ENCODE peak calls at places on chromosome 12, in seven cellular contexts. One of them, this sample, is unnamed.

GRCh38 chr12:45730842-45731336 is 1.4 kb downstream of the ARID2 start:
- DNase-seq in stimulated activated naive CD4-positive, alpha-beta T cell: no peak
- DNase-seq in aorta: no peak
- DNase-seq in amniotic stem cell: no peak
- DNase-seq in tibial artery: no peak
- DNase-seq in HCT116: no peak
- DNase-seq in cardiac fibroblast: peak; percentile 48
- DNase-seq in this sample: no peak

GRCh38 chr12:130186101-130186465 is 23.8 kb downstream of the FZD10 start:
- DNase-seq in cardiac fibroblast: no peak
- DNase-seq in stimulated activated naive CD4-positive, alpha-beta T cell: no peak
- DNase-seq in amniotic stem cell: no peak
- DNase-seq in tibial artery: no peak
- DNase-seq in aorta: no peak
- DNase-seq in HCT116: no peak
- DNase-seq in this sample: no peak

GRCh38 chr12:104784592-104784991 is 173.5 kb downstream of the SLC41A2 start:
- DNase-seq in HCT116: no peak
- DNase-seq in cardiac fibroblast: no peak
- DNase-seq in tibial artery: no peak
- DNase-seq in aorta: no peak
- DNase-seq in stimulated activated naive CD4-positive, alpha-beta T cell: no peak
- DNase-seq in amniotic stem cell: peak; percentile 2
- DNase-seq in this sample: no peak

GRCh38 chr12:32183646-32184045 is 77.0 kb downstream of the BICD1 start:
- DNase-seq in cardiac fibroblast: no peak
- DNase-seq in aorta: no peak
- DNase-seq in HCT116: no peak
- DNase-seq in tibial artery: no peak
- DNase-seq in amniotic stem cell: no peak
- DNase-seq in stimulated activated naive CD4-positive, alpha-beta T cell: no peak
- DNase-seq in this sample: no peak

GRCh38 chr12:129489277-129489676 is 414.5 kb downstream of the TMEM132D start:
- DNase-seq in stimulated activated naive CD4-positive, alpha-beta T cell: no peak
- DNase-seq in amniotic stem cell: no peak
- DNase-seq in HCT116: no peak
- DNase-seq in tibial artery: no peak
- DNase-seq in cardiac fibroblast: no peak
- DNase-seq in aorta: no peak
- DNase-seq in this sample: no peak

GRCh38 chr12:32568241-32568640 is 110.9 kb upstream of the DNM1L start:
- DNase-seq in cardiac fibroblast: peak; percentile 95
- DNase-seq in aorta: no peak
- DNase-seq in tibial artery: no peak
- DNase-seq in amniotic stem cell: peak; percentile 62
- DNase-seq in HCT116: peak; percentile 43
- DNase-seq in stimulated activated naive CD4-positive, alpha-beta T cell: no peak
- DNase-seq in this sample: no peak

GRCh38 chr12:48978741-48979601 is 849 bp downstream of the WNT1 start:
- DNase-seq in HCT116: no peak
- DNase-seq in tibial artery: no peak
- DNase-seq in amniotic stem cell: no peak
- DNase-seq in cardiac fibroblast: no peak
- DNase-seq in stimulated activated naive CD4-positive, alpha-beta T cell: peak; percentile 35
- DNase-seq in aorta: no peak
- DNase-seq in this sample: no peak

GRCh38 chr12:12398026-12398859 is 41.4 kb downstream of the BORCS5 start:
- DNase-seq in cardiac fibroblast: peak; percentile 99
- DNase-seq in HCT116: no peak
- DNase-seq in amniotic stem cell: peak; percentile 76
- DNase-seq in tibial artery: peak; percentile 83
- DNase-seq in stimulated activated naive CD4-positive, alpha-beta T cell: no peak
- DNase-seq in aorta: peak; percentile 71
- DNase-seq in this sample: peak; percentile 88

GRCh38 chr12:79373896-79374499 is 316.8 kb downstream of the PAWR start:
- DNase-seq in tibial artery: no peak
- DNase-seq in stimulated activated naive CD4-positive, alpha-beta T cell: no peak
- DNase-seq in cardiac fibroblast: peak; percentile 38
- DNase-seq in HCT116: no peak
- DNase-seq in aorta: no peak
- DNase-seq in amniotic stem cell: no peak
- DNase-seq in this sample: no peak

GRCh38 chr12:51077930-51078329 is 5.5 kb downstream of the CSRNP2 start:
- DNase-seq in cardiac fibroblast: peak; percentile 27
- DNase-seq in amniotic stem cell: no peak
- DNase-seq in stimulated activated naive CD4-positive, alpha-beta T cell: no peak
- DNase-seq in tibial artery: no peak
- DNase-seq in aorta: no peak
- DNase-seq in HCT116: no peak
- DNase-seq in this sample: no peak

GRCh38 chr12:110109037-110109836 is 14.9 kb upstream of the IFT81 start:
- DNase-seq in amniotic stem cell: peak; percentile 93
- DNase-seq in stimulated activated naive CD4-positive, alpha-beta T cell: no peak
- DNase-seq in HCT116: no peak
- DNase-seq in aorta: peak; percentile 89
- DNase-seq in tibial artery: peak; percentile 97
- DNase-seq in cardiac fibroblast: peak; percentile 99
- DNase-seq in this sample: peak; percentile 98

GRCh38 chr12:131698286-131698685 is 12.6 kb upstream of the SFSWAP start:
- DNase-seq in amniotic stem cell: no peak
- DNase-seq in HCT116: no peak
- DNase-seq in tibial artery: no peak
- DNase-seq in cardiac fibroblast: no peak
- DNase-seq in aorta: no peak
- DNase-seq in stimulated activated naive CD4-positive, alpha-beta T cell: no peak
- DNase-seq in this sample: no peak

GRCh38 chr12:104510873-104511243 is 54.1 kb downstream of the CHST11 start:
- DNase-seq in amniotic stem cell: no peak
- DNase-seq in aorta: no peak
- DNase-seq in cardiac fibroblast: no peak
- DNase-seq in tibial artery: no peak
- DNase-seq in stimulated activated naive CD4-positive, alpha-beta T cell: no peak
- DNase-seq in HCT116: no peak
- DNase-seq in this sample: no peak

This sample was measured in sigmoid colon.